ENCODE peak calls at places on chromosome 15, in seven cellular contexts. Z, I, U, X, J, E and C are unnamed samples.

GRCh38 chr15:89566621-89567294 is 8.5 kb upstream of the TICRR start:
- DNase-seq in Z (no peak), I (no peak), U (no peak), X (no peak), J (no peak), E (no peak), C (no peak)

GRCh38 chr15:90580946-90581345 is 51.2 kb downstream of the CRTC3 start:
- DNase-seq in Z (no peak), I (no peak), U (no peak), X (no peak), J (no peak), E (no peak), C (no peak)

GRCh38 chr15:76198456-76199105 is 112.7 kb downstream of the ETFA start:
- DNase-seq in Z (peak; percentile 44), I (no peak), U (no peak), X (no peak), J (no peak), E (no peak), C (no peak)

GRCh38 chr15:41934843-41935242 is 37.5 kb downstream of the EHD4 start:
- DNase-seq in Z (peak; percentile 80), I (peak; percentile 87), U (no peak), X (peak; percentile 46), J (no peak), E (no peak), C (no peak)

GRCh38 chr15:72118400-72118978 is at the start of gene SENP8:
- DNase-seq in Z (no peak), I (no peak), U (peak; percentile 88), X (no peak), J (no peak), E (no peak), C (no peak)

GRCh38 chr15:42344763-42345162 is 14.5 kb upstream of the CAPN3 start:
- DNase-seq in Z (no peak), I (no peak), U (no peak), X (peak; percentile 77), J (peak; percentile 21), E (peak; percentile 62), C (no peak)

GRCh38 chr15:74434260-74434915 is 630 bp upstream of the SEMA7A start:
- DNase-seq in Z (no peak), I (no peak), U (no peak), X (peak; percentile 35), J (no peak), E (no peak), C (no peak)

GRCh38 chr15:52493968-52494367 is 34.7 kb downstream of the MYO5A start:
- DNase-seq in Z (no peak), I (no peak), U (no peak), X (no peak), J (no peak), E (no peak), C (no peak)

GRCh38 chr15:99106417-99107220 is 1.7 kb downstream of the SYNM start:
- DNase-seq in Z (peak; percentile 44), I (peak; percentile 43), U (no peak), X (peak; percentile 7), J (no peak), E (no peak), C (no peak)

GRCh38 chr15:54159044-54159443 is 180.8 kb downstream of the UNC13C start:
- DNase-seq in Z (no peak), I (no peak), U (no peak), X (no peak), J (no peak), E (no peak), C (no peak)

GRCh38 chr15:26242565-26242964 is 379.4 kb upstream of the ATP10A start:
- DNase-seq in Z (peak; percentile 57), I (no peak), U (no peak), X (no peak), J (no peak), E (no peak), C (no peak)

GRCh38 chr15:47265686-47266085 is 451.6 kb upstream of the SEMA6D start:
- DNase-seq in Z (no peak), I (no peak), U (no peak), X (no peak), J (no peak), E (no peak), C (no peak)

GRCh38 chr15:45148076-45149059 is 18.6 kb downstream of the DUOX1 start:
- DNase-seq in Z (no peak), I (no peak), U (no peak), X (no peak), J (no peak), E (no peak), C (no peak)

GRCh38 chr15:64006642-64007041 is 39.6 kb downstream of the DAPK2 start:
- DNase-seq in Z (no peak), I (no peak), U (no peak), X (no peak), J (peak; percentile 71), E (no peak), C (no peak)

GRCh38 chr15:69615756-69616155 is 163.1 kb downstream of the RPLP1 start:
- DNase-seq in Z (peak; percentile 26), I (no peak), U (no peak), X (no peak), J (no peak), E (no peak), C (no peak)

GRCh38 chr15:101168463-101168824 is 83.4 kb downstream of the CHSY1 start:
- DNase-seq in Z (no peak), I (no peak), U (no peak), X (peak; percentile 93), J (no peak), E (no peak), C (no peak)

GRCh38 chr15:62964251-62964650 is 78.3 kb upstream of the TPM1 start:
- DNase-seq in Z (no peak), I (no peak), U (no peak), X (no peak), J (no peak), E (no peak), C (no peak)

GRCh38 chr15:90105521-90105920 is 3.3 kb upstream of the IDH2 start:
- DNase-seq in Z (no peak), I (no peak), U (no peak), X (no peak), J (no peak), E (no peak), C (no peak)